ENCODE peak calls at places on chromosomes 7 and 10, in five cellular contexts. One of them, this sample, is unnamed.

GRCh38 chr7:85041599-85042216 is 145.1 kb downstream of the SEMA3D start:
- DNase-seq in CD4-positive, alpha-beta memory T cell: no peak
- DNase-seq in mucosa of descending colon: peak; percentile 81
- DNase-seq in gastrocnemius medialis: peak; percentile 17
- DNase-seq in fibroblast of lung: peak; percentile 79
- DNase-seq in this sample: peak; percentile 2

GRCh38 chr7:94289071-94289470 is 105.6 kb upstream of the COL1A2 start:
- DNase-seq in CD4-positive, alpha-beta memory T cell: no peak
- DNase-seq in mucosa of descending colon: peak; percentile 67
- DNase-seq in gastrocnemius medialis: peak; percentile 22
- DNase-seq in fibroblast of lung: peak; percentile 92
- DNase-seq in this sample: no peak

GRCh38 chr10:92544296-92544695 is 29.6 kb downstream of the IDE start:
- DNase-seq in CD4-positive, alpha-beta memory T cell: no peak
- DNase-seq in mucosa of descending colon: no peak
- DNase-seq in gastrocnemius medialis: no peak
- DNase-seq in fibroblast of lung: no peak
- DNase-seq in this sample: peak; percentile 24

GRCh38 chr10:69412232-69412631 is 4.5 kb downstream of the TACR2 start:
- DNase-seq in CD4-positive, alpha-beta memory T cell: no peak
- DNase-seq in mucosa of descending colon: no peak
- DNase-seq in gastrocnemius medialis: no peak
- DNase-seq in fibroblast of lung: no peak
- DNase-seq in this sample: no peak

GRCh38 chr10:128095753-128096469 is 30.3 kb downstream of the MKI67 start:
- DNase-seq in CD4-positive, alpha-beta memory T cell: peak; percentile 14
- DNase-seq in mucosa of descending colon: no peak
- DNase-seq in gastrocnemius medialis: no peak
- DNase-seq in fibroblast of lung: no peak
- DNase-seq in this sample: no peak

GRCh38 chr7:28666144-28666543 is 253.8 kb downstream of the CREB5 start:
- DNase-seq in CD4-positive, alpha-beta memory T cell: no peak
- DNase-seq in mucosa of descending colon: no peak
- DNase-seq in gastrocnemius medialis: no peak
- DNase-seq in fibroblast of lung: peak; percentile 12
- DNase-seq in this sample: no peak

GRCh38 chr7:129896568-129897382 is 56.0 kb downstream of the UBE2H start:
- DNase-seq in CD4-positive, alpha-beta memory T cell: no peak
- DNase-seq in mucosa of descending colon: no peak
- DNase-seq in gastrocnemius medialis: no peak
- DNase-seq in fibroblast of lung: no peak
- DNase-seq in this sample: no peak

GRCh38 chr10:95478185-95478584 is 83.0 kb downstream of the SORBS1 start:
- DNase-seq in CD4-positive, alpha-beta memory T cell: no peak
- DNase-seq in mucosa of descending colon: no peak
- DNase-seq in gastrocnemius medialis: no peak
- DNase-seq in fibroblast of lung: no peak
- DNase-seq in this sample: no peak

GRCh38 chr10:95330966-95331453 is 40.2 kb upstream of the PDLIM1 start:
- DNase-seq in CD4-positive, alpha-beta memory T cell: no peak
- DNase-seq in mucosa of descending colon: no peak
- DNase-seq in gastrocnemius medialis: no peak
- DNase-seq in fibroblast of lung: no peak
- DNase-seq in this sample: no peak

GRCh38 chr7:117399820-117400422 is 27.4 kb downstream of the ASZ1 start:
- DNase-seq in CD4-positive, alpha-beta memory T cell: no peak
- DNase-seq in mucosa of descending colon: no peak
- DNase-seq in gastrocnemius medialis: no peak
- DNase-seq in fibroblast of lung: peak; percentile 28
- DNase-seq in this sample: no peak

GRCh38 chr7:99910976-99911375 is 8.4 kb downstream of the TRIM4 start:
- DNase-seq in CD4-positive, alpha-beta memory T cell: no peak
- DNase-seq in mucosa of descending colon: no peak
- DNase-seq in gastrocnemius medialis: no peak
- DNase-seq in fibroblast of lung: no peak
- DNase-seq in this sample: no peak

GRCh38 chr10:129926066-129927055 is 37.7 kb downstream of the EBF3 start:
- DNase-seq in CD4-positive, alpha-beta memory T cell: no peak
- DNase-seq in mucosa of descending colon: no peak
- DNase-seq in gastrocnemius medialis: no peak
- DNase-seq in fibroblast of lung: no peak
- DNase-seq in this sample: no peak

GRCh38 chr10:48231178-48231577 is 43.3 kb downstream of the FRMPD2 start:
- DNase-seq in CD4-positive, alpha-beta memory T cell: no peak
- DNase-seq in mucosa of descending colon: no peak
- DNase-seq in gastrocnemius medialis: no peak
- DNase-seq in fibroblast of lung: no peak
- DNase-seq in this sample: no peak

GRCh38 chr7:16668049-16668858 is 22.3 kb downstream of the BZW2 start:
- DNase-seq in CD4-positive, alpha-beta memory T cell: no peak
- DNase-seq in mucosa of descending colon: peak; percentile 62
- DNase-seq in gastrocnemius medialis: peak; percentile 85
- DNase-seq in fibroblast of lung: peak; percentile 100
- DNase-seq in this sample: no peak

GRCh38 chr7:117283779-117284178 is 39.1 kb downstream of the WNT2 start:
- DNase-seq in CD4-positive, alpha-beta memory T cell: no peak
- DNase-seq in mucosa of descending colon: no peak
- DNase-seq in gastrocnemius medialis: no peak
- DNase-seq in fibroblast of lung: no peak
- DNase-seq in this sample: no peak

GRCh38 chr10:12954866-12955265 is 46.6 kb downstream of the CCDC3 start:
- DNase-seq in CD4-positive, alpha-beta memory T cell: no peak
- DNase-seq in mucosa of descending colon: no peak
- DNase-seq in gastrocnemius medialis: no peak
- DNase-seq in fibroblast of lung: no peak
- DNase-seq in this sample: no peak

GRCh38 chr10:21423850-21424249 is 101.6 kb downstream of the SKIDA1 start:
- DNase-seq in CD4-positive, alpha-beta memory T cell: no peak
- DNase-seq in mucosa of descending colon: no peak
- DNase-seq in gastrocnemius medialis: no peak
- DNase-seq in fibroblast of lung: no peak
- DNase-seq in this sample: no peak

GRCh38 chr10:105197960-105198359 is 556.9 kb downstream of the SORCS3 start:
- DNase-seq in CD4-positive, alpha-beta memory T cell: no peak
- DNase-seq in mucosa of descending colon: no peak
- DNase-seq in gastrocnemius medialis: no peak
- DNase-seq in fibroblast of lung: no peak
- DNase-seq in this sample: no peak

DNA sequence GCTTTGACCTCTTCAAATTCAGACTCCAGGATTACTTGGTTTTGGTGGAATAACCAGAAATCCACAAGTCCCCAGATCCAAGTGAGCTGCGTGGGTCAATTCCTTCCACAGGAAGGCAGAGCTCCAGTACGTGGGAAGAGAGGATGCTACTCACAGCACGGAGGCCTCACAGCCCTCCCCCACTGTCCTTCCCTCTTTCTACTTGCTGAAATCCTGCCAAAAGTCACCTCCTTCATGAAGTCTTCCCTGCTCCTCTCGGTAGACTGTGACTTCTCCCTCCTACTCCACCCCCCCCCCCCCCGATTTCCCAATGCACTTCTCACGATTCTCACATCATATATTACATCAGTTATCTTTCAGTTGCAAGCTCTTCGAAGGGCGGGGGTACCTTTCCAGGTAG is 12.3 kb downstream of the CAMK2G start:
- DNase-seq in CD4-positive, alpha-beta memory T cell: no peak
- DNase-seq in mucosa of descending colon: no peak
- DNase-seq in gastrocnemius medialis: no peak
- DNase-seq in fibroblast of lung: no peak
- DNase-seq in this sample: no peak
- H3K4me1 ChIP-seq in CD4-positive, alpha-beta memory T cell: peaks cover 95% of the 10 kb centered on the region
- H3K4me1 ChIP-seq in mucosa of descending colon: peaks cover 21% of the 10 kb centered on the region
- H3K4me1 ChIP-seq in gastrocnemius medialis: peaks cover 57% of the 10 kb centered on the region
- H3K4me1 ChIP-seq in fibroblast of lung: peaks cover 8% of the 10 kb centered on the region
- H3K4me1 ChIP-seq in this sample: peaks cover 70% of the 10 kb centered on the region

DNA sequence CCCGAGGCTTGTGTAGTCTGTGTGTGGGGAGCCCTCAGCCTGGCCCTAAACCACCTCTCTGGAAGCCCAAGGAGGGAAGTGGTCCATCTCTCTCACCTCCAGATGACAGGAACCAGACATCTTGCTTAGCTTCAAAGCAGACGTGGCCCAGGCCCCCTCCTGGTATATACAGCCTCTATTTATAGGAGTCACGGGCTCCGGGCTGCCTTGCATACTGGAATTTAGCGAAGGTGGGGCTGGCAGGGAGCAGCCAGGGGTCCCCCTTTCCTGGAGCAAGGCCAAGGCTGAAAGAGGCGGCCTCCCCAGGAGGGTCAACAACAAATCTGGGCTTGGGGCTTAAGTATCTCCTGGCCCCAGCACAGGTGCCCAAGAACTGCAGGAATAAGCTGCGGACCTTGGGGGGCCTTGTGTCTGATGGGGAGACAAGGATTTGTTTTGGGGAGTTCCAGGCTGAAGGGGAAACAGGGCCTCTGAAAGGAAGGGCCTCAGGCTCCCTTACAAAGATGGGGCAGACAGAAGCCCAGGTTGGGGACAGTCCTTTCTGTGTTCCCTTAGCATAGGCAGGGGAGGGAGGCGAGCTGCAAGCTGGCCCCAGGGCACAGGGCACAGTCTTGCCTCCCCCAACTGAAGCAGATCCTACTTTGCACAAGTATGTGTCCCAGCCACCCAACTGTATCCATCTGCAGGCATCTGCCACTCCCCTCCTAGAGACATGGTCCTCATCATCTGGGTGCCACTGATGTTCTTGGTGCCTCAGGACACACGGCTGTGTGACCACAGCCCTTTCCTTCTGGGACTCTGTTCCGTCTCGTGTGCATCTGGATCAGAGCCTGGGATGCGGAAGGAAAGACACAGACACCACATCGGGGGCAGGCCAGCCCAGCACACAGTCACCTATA is 11.9 kb downstream of the ZCCHC24 start:
- DNase-seq in CD4-positive, alpha-beta memory T cell: no peak
- DNase-seq in mucosa of descending colon: no peak
- DNase-seq in gastrocnemius medialis: peak; percentile 13
- DNase-seq in fibroblast of lung: no peak
- DNase-seq in this sample: no peak
- H3K4me1 ChIP-seq in CD4-positive, alpha-beta memory T cell: no peaks in the 10 kb centered on the region
- H3K4me1 ChIP-seq in mucosa of descending colon: peaks cover 12% of the 10 kb centered on the region
- H3K4me1 ChIP-seq in gastrocnemius medialis: peaks cover 60% of the 10 kb centered on the region
- H3K4me1 ChIP-seq in fibroblast of lung: peaks cover 67% of the 10 kb centered on the region
- H3K4me1 ChIP-seq in this sample: no peaks in the 10 kb centered on the region

DNA sequence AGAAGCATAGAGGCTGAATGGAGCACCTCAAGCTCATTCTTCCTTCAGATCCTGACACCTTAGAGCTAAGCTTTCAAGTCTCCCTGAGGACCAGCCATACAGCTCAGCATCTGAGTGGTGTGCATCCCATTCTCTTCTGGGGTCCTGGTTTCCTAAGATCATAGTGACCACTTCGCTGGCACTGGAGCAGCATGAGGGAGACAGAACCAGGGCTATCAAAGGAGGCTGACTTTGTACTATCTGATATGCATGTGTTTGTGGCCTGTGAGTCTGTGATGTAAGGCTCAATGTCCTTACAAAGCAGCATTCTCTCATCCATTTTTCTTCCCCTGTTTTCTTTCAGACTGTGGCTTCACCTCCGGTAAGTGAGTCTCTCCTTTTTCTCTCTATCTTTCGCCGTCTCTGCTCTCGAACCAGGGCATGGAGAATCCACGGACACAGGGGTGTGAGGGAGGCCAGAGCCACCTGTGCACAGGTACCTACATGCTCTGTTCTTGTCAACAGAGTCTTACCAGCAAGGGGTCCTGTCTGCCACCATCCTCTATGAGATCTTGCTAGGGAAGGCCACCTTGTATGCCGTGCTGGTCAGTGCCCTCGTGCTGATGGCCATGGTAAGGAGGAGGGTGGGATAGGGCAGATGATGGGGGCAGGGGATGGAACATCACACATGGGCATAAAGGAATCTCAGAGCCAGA is 31.0 kb downstream of the PRSS2 start:
- DNase-seq in CD4-positive, alpha-beta memory T cell: no peak
- DNase-seq in mucosa of descending colon: no peak
- DNase-seq in gastrocnemius medialis: no peak
- DNase-seq in fibroblast of lung: no peak
- DNase-seq in this sample: no peak
- H3K4me1 ChIP-seq in CD4-positive, alpha-beta memory T cell: peaks cover 81% of the 10 kb centered on the region
- H3K4me1 ChIP-seq in mucosa of descending colon: no peaks in the 10 kb centered on the region
- H3K4me1 ChIP-seq in gastrocnemius medialis: peaks cover 4% of the 10 kb centered on the region
- H3K4me1 ChIP-seq in fibroblast of lung: no peaks in the 10 kb centered on the region
- H3K4me1 ChIP-seq in this sample: peaks cover 73% of the 10 kb centered on the region

GRCh38 chr7:55557666-55558188 is 14.6 kb downstream of the VOPP1 start:
- DNase-seq in CD4-positive, alpha-beta memory T cell: no peak
- DNase-seq in mucosa of descending colon: no peak
- DNase-seq in gastrocnemius medialis: no peak
- DNase-seq in fibroblast of lung: no peak
- DNase-seq in this sample: no peak

GRCh38 chr7:55555160-55555559 is 17.1 kb downstream of the VOPP1 start:
- DNase-seq in CD4-positive, alpha-beta memory T cell: no peak
- DNase-seq in mucosa of descending colon: no peak
- DNase-seq in gastrocnemius medialis: no peak
- DNase-seq in fibroblast of lung: no peak
- DNase-seq in this sample: no peak

GRCh38 chr7:55554055-55554454 is 18.2 kb downstream of the VOPP1 start:
- DNase-seq in CD4-positive, alpha-beta memory T cell: no peak
- DNase-seq in mucosa of descending colon: no peak
- DNase-seq in gastrocnemius medialis: no peak
- DNase-seq in fibroblast of lung: no peak
- DNase-seq in this sample: no peak

GRCh38 chr7:55556031-55556430 is 16.3 kb downstream of the VOPP1 start:
- DNase-seq in CD4-positive, alpha-beta memory T cell: no peak
- DNase-seq in mucosa of descending colon: no peak
- DNase-seq in gastrocnemius medialis: no peak
- DNase-seq in fibroblast of lung: no peak
- DNase-seq in this sample: no peak

GRCh38 chr7:55556492-55556891 is 15.8 kb downstream of the VOPP1 start:
- DNase-seq in CD4-positive, alpha-beta memory T cell: no peak
- DNase-seq in mucosa of descending colon: no peak
- DNase-seq in gastrocnemius medialis: no peak
- DNase-seq in fibroblast of lung: no peak
- DNase-seq in this sample: no peak
- H3K4me1 ChIP-seq in CD4-positive, alpha-beta memory T cell: peaks cover 100% of the 10 kb centered on the region
- H3K4me1 ChIP-seq in mucosa of descending colon: peaks cover 29% of the 10 kb centered on the region
- H3K4me1 ChIP-seq in gastrocnemius medialis: peaks cover 73% of the 10 kb centered on the region
- H3K4me1 ChIP-seq in fibroblast of lung: peaks cover 2% of the 10 kb centered on the region
- H3K4me1 ChIP-seq in this sample: peaks cover 21% of the 10 kb centered on the region

GRCh38 chr7:18831381-18831901 is 286.0 kb downstream of the TWIST1 start:
- DNase-seq in CD4-positive, alpha-beta memory T cell: no peak
- DNase-seq in mucosa of descending colon: no peak
- DNase-seq in gastrocnemius medialis: no peak
- DNase-seq in fibroblast of lung: peak; percentile 52
- DNase-seq in this sample: no peak
- H3K4me1 ChIP-seq in CD4-positive, alpha-beta memory T cell: no peaks in the 10 kb centered on the region
- H3K4me1 ChIP-seq in mucosa of descending colon: peaks cover 21% of the 10 kb centered on the region
- H3K4me1 ChIP-seq in gastrocnemius medialis: no peaks in the 10 kb centered on the region
- H3K4me1 ChIP-seq in fibroblast of lung: no peaks in the 10 kb centered on the region
- H3K4me1 ChIP-seq in this sample: no peaks in the 10 kb centered on the region

DNA sequence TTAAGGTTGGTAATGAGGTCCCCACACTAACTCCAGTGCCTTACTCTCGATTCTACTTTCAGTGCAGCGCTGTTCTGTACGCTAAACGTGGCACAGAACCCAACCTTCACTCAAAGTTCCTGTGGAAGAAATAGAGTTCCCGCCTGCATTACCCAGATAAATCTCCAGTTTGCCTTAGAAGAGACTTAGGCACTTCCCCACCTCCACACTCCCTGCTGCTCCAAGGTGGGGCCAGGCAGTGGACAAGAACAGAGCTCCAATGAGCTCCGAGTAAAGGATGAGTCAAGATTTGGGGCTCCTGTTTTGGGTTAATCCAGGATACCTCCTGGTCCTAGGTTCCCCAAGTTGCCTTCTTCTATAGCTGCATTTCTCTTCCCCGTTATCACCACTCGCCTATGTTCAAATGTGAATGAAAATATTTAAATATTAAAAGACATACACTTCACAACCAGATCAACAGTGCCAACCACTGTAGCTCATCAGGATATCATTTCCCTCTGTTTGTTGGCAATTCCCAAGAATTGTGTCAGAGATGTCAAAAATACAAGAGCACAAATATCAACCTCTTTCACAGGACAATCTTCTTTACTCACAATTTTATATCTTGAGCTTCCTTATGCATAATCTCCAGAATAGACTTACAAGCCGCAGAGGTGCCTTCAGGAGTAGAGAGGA is 48.0 kb downstream of the MALSU1 start:
- DNase-seq in CD4-positive, alpha-beta memory T cell: no peak
- DNase-seq in mucosa of descending colon: no peak
- DNase-seq in gastrocnemius medialis: no peak
- DNase-seq in fibroblast of lung: no peak
- DNase-seq in this sample: no peak
- H3K4me1 ChIP-seq in CD4-positive, alpha-beta memory T cell: peaks cover 14% of the 10 kb centered on the region
- H3K4me1 ChIP-seq in mucosa of descending colon: no peaks in the 10 kb centered on the region
- H3K4me1 ChIP-seq in gastrocnemius medialis: no peaks in the 10 kb centered on the region
- H3K4me1 ChIP-seq in fibroblast of lung: peaks cover 17% of the 10 kb centered on the region
- H3K4me1 ChIP-seq in this sample: peaks cover 6% of the 10 kb centered on the region

This sample was measured in naive thymus-derived CD4-positive, alpha-beta T cell.